ENCODE peak calls at places on chromosomes 11 and 22, in ten cellular contexts. One of them, this sample, is unnamed.

GRCh38 chr11:13120691-13121090 is 111.6 kb downstream of the RASSF10 start:
- DNase-seq in cardiac muscle cell: peak; percentile 54
- DNase-seq in HCT116: no peak
- DNase-seq in MM.1S: no peak
- DNase-seq in sigmoid colon: no peak
- DNase-seq in K562: no peak
- DNase-seq in CD8-positive, alpha-beta memory T cell: no peak
- DNase-seq in effector memory CD4-positive, alpha-beta T cell: no peak
- DNase-seq in RWPE2: no peak
- DNase-seq in thoracic aorta: no peak
- DNase-seq in this sample: no peak

GRCh38 chr22:28917747-28918543 is 34.6 kb downstream of the ZNRF3 start:
- DNase-seq in K562: no peak
- DNase-seq in CD8-positive, alpha-beta memory T cell: no peak
- DNase-seq in sigmoid colon: peak; percentile 67
- DNase-seq in HCT116: peak; percentile 74
- DNase-seq in RWPE2: no peak
- DNase-seq in MM.1S: no peak
- DNase-seq in thoracic aorta: no peak
- DNase-seq in cardiac muscle cell: peak; percentile 50
- DNase-seq in effector memory CD4-positive, alpha-beta T cell: no peak
- DNase-seq in this sample: peak; percentile 32

GRCh38 chr11:27239305-27239942 is 123.6 kb downstream of the CCDC34 start:
- DNase-seq in K562: no peak
- DNase-seq in cardiac muscle cell: no peak
- DNase-seq in HCT116: no peak
- DNase-seq in sigmoid colon: no peak
- DNase-seq in thoracic aorta: no peak
- DNase-seq in effector memory CD4-positive, alpha-beta T cell: no peak
- DNase-seq in RWPE2: no peak
- DNase-seq in CD8-positive, alpha-beta memory T cell: no peak
- DNase-seq in MM.1S: no peak
- DNase-seq in this sample: no peak

GRCh38 chr11:71355266-71355665 is 92.9 kb downstream of the DHCR7 start:
- DNase-seq in CD8-positive, alpha-beta memory T cell: no peak
- DNase-seq in cardiac muscle cell: peak; percentile 18
- DNase-seq in thoracic aorta: no peak
- DNase-seq in HCT116: no peak
- DNase-seq in K562: no peak
- DNase-seq in effector memory CD4-positive, alpha-beta T cell: no peak
- DNase-seq in MM.1S: no peak
- DNase-seq in RWPE2: no peak
- DNase-seq in sigmoid colon: no peak
- DNase-seq in this sample: no peak

GRCh38 chr22:45290410-45290936 is 5.7 kb downstream of the UPK3A start:
- DNase-seq in effector memory CD4-positive, alpha-beta T cell: no peak
- DNase-seq in CD8-positive, alpha-beta memory T cell: no peak
- DNase-seq in RWPE2: no peak
- DNase-seq in K562: no peak
- DNase-seq in MM.1S: no peak
- DNase-seq in thoracic aorta: no peak
- DNase-seq in HCT116: peak; percentile 64
- DNase-seq in cardiac muscle cell: peak; percentile 35
- DNase-seq in sigmoid colon: no peak
- DNase-seq in this sample: peak; percentile 38

GRCh38 chr11:74559934-74560309 is 32.5 kb upstream of the POLD3 start:
- DNase-seq in CD8-positive, alpha-beta memory T cell: no peak
- DNase-seq in sigmoid colon: no peak
- DNase-seq in thoracic aorta: no peak
- DNase-seq in RWPE2: no peak
- DNase-seq in MM.1S: no peak
- DNase-seq in effector memory CD4-positive, alpha-beta T cell: no peak
- DNase-seq in cardiac muscle cell: no peak
- DNase-seq in K562: no peak
- DNase-seq in HCT116: no peak
- DNase-seq in this sample: no peak

GRCh38 chr22:18057568-18058209 is 20.1 kb upstream of the PEX26 start:
- DNase-seq in CD8-positive, alpha-beta memory T cell: no peak
- DNase-seq in sigmoid colon: peak; percentile 98
- DNase-seq in thoracic aorta: peak; percentile 84
- DNase-seq in MM.1S: peak; percentile 57
- DNase-seq in HCT116: peak; percentile 61
- DNase-seq in K562: peak; percentile 34
- DNase-seq in cardiac muscle cell: peak; percentile 98
- DNase-seq in effector memory CD4-positive, alpha-beta T cell: no peak
- DNase-seq in RWPE2: peak; percentile 83
- DNase-seq in this sample: peak; percentile 74

GRCh38 chr11:3949132-3949531 is 93.7 kb downstream of the STIM1 start:
- DNase-seq in MM.1S: peak; percentile 87
- DNase-seq in effector memory CD4-positive, alpha-beta T cell: no peak
- DNase-seq in cardiac muscle cell: no peak
- DNase-seq in RWPE2: no peak
- DNase-seq in K562: no peak
- DNase-seq in sigmoid colon: no peak
- DNase-seq in CD8-positive, alpha-beta memory T cell: peak; percentile 42
- DNase-seq in thoracic aorta: no peak
- DNase-seq in HCT116: no peak
- DNase-seq in this sample: peak; percentile 33

GRCh38 chr22:22520667-22521602 is 865 bp upstream of the ZNF280A start:
- DNase-seq in RWPE2: no peak
- DNase-seq in effector memory CD4-positive, alpha-beta T cell: no peak
- DNase-seq in MM.1S: peak; percentile 17
- DNase-seq in CD8-positive, alpha-beta memory T cell: no peak
- DNase-seq in cardiac muscle cell: peak; percentile 18
- DNase-seq in HCT116: no peak
- DNase-seq in thoracic aorta: no peak
- DNase-seq in sigmoid colon: no peak
- DNase-seq in K562: peak; percentile 85
- DNase-seq in this sample: no peak
- H3K27me3 ChIP-seq in RWPE2: no peaks in the 10 kb centered on the region
- H3K27me3 ChIP-seq in effector memory CD4-positive, alpha-beta T cell: no peaks in the 10 kb centered on the region
- H3K27me3 ChIP-seq in MM.1S: no peaks in the 10 kb centered on the region
- H3K27me3 ChIP-seq in CD8-positive, alpha-beta memory T cell: no peaks in the 10 kb centered on the region
- H3K27me3 ChIP-seq in cardiac muscle cell: no peaks in the 10 kb centered on the region
- H3K27me3 ChIP-seq in HCT116: no peaks in the 10 kb centered on the region
- H3K27me3 ChIP-seq in thoracic aorta: no peaks in the 10 kb centered on the region
- H3K27me3 ChIP-seq in sigmoid colon: no peaks in the 10 kb centered on the region
- H3K27me3 ChIP-seq in K562: no peaks in the 10 kb centered on the region
- H3K27me3 ChIP-seq in this sample: peaks cover 17% of the 10 kb centered on the region

DNA sequence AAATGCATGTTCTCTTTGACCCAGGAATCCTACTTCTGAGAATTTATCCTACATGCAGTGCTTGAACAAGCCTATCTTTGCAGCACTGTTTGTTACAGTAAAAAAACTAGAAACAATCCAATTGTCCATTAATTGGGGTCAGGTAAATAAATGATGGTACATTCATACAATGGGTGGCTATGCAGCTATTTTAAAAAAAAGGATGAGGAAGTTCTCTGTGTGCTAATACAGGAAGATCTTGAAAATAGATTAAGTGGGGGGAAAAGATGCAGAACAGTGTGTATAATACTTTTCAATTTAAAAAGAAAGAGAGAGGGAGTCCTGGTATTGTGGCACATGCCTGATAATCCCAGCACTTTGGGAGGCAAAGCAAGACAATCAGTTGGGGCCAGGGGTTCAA is 9.5 kb upstream of the CREB3L1 start:
- DNase-seq in CD8-positive, alpha-beta memory T cell: no peak
- DNase-seq in K562: no peak
- DNase-seq in effector memory CD4-positive, alpha-beta T cell: no peak
- DNase-seq in MM.1S: no peak
- DNase-seq in thoracic aorta: no peak
- DNase-seq in cardiac muscle cell: no peak
- DNase-seq in RWPE2: no peak
- DNase-seq in sigmoid colon: no peak
- DNase-seq in HCT116: no peak
- DNase-seq in this sample: no peak
- H3K4me1 ChIP-seq in CD8-positive, alpha-beta memory T cell: no peaks in the 10 kb centered on the region
- H3K4me1 ChIP-seq in K562: peaks cover 15% of the 10 kb centered on the region
- H3K4me1 ChIP-seq in effector memory CD4-positive, alpha-beta T cell: no peaks in the 10 kb centered on the region
- H3K4me1 ChIP-seq in MM.1S: no peaks in the 10 kb centered on the region
- H3K4me1 ChIP-seq in thoracic aorta: peaks cover 4% of the 10 kb centered on the region
- H3K4me1 ChIP-seq in cardiac muscle cell: peaks cover 18% of the 10 kb centered on the region
- H3K4me1 ChIP-seq in RWPE2: peaks cover 5% of the 10 kb centered on the region
- H3K4me1 ChIP-seq in sigmoid colon: peaks cover 16% of the 10 kb centered on the region
- H3K4me1 ChIP-seq in HCT116: peaks cover 4% of the 10 kb centered on the region
- H3K4me1 ChIP-seq in this sample: peaks cover 14% of the 10 kb centered on the region

GRCh38 chr11:73221451-73221850 is 3.4 kb downstream of the P2RY2 start:
- DNase-seq in HCT116: no peak
- DNase-seq in RWPE2: peak; percentile 45
- DNase-seq in cardiac muscle cell: no peak
- DNase-seq in effector memory CD4-positive, alpha-beta T cell: no peak
- DNase-seq in sigmoid colon: peak; percentile 38
- DNase-seq in thoracic aorta: no peak
- DNase-seq in MM.1S: no peak
- DNase-seq in K562: no peak
- DNase-seq in CD8-positive, alpha-beta memory T cell: no peak
- DNase-seq in this sample: no peak
- H3K4me3 ChIP-seq in HCT116: no peak overlapping the region
- H3K4me3 ChIP-seq in RWPE2: no peak overlapping the region
- H3K4me3 ChIP-seq in cardiac muscle cell: no peak overlapping the region
- H3K4me3 ChIP-seq in effector memory CD4-positive, alpha-beta T cell: no peak overlapping the region
- H3K4me3 ChIP-seq in sigmoid colon: no peak overlapping the region
- H3K4me3 ChIP-seq in thoracic aorta: no peak overlapping the region
- H3K4me3 ChIP-seq in MM.1S: no peak overlapping the region
- H3K4me3 ChIP-seq in K562: no peak overlapping the region
- H3K4me3 ChIP-seq in CD8-positive, alpha-beta memory T cell: no peak overlapping the region
- H3K4me3 ChIP-seq in this sample: no peak overlapping the region

DNA sequence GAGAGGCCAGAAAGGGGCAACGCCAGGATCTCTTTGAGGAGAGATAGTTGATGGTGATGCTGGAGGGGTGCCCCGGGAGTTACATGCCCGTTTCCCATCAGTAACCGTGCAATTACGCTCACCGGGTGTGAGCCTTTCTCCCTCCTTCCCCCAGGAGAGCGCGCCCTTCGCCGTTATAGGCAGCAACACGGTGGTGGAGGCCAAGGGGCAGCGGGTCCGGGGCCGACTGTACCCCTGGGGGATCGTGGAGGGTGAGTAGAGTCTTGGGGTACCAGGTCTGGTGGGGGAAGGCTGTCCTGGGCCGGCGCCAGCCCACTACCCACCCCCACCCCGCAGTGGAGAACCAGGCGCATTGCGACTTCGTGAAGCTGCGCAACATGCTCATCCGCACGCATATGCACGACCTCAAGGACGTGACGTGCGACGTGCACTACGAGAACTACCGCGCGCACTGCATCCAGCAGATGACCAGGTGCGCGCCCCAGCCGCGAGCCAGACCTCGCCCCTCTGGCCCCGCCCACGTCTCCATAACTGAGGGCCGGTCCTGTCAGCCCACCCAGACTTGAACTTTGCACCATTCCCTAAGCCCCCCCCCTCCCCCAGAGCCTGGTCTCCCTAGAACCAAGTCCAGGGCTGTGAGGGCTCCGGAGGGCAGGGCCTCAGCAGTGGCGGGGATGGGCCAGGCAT is 1.7 kb upstream of the GP1BB start:
- DNase-seq in sigmoid colon: no peak
- DNase-seq in CD8-positive, alpha-beta memory T cell: no peak
- DNase-seq in K562: no peak
- DNase-seq in MM.1S: no peak
- DNase-seq in HCT116: no peak
- DNase-seq in cardiac muscle cell: no peak
- DNase-seq in RWPE2: no peak
- DNase-seq in effector memory CD4-positive, alpha-beta T cell: no peak
- DNase-seq in thoracic aorta: no peak
- DNase-seq in this sample: no peak
- H3K27me3 ChIP-seq in sigmoid colon: peaks cover 14% of the 10 kb centered on the region
- H3K27me3 ChIP-seq in CD8-positive, alpha-beta memory T cell: peaks cover 10% of the 10 kb centered on the region
- H3K27me3 ChIP-seq in K562: no peaks in the 10 kb centered on the region
- H3K27me3 ChIP-seq in MM.1S: peaks cover 69% of the 10 kb centered on the region
- H3K27me3 ChIP-seq in HCT116: no peaks in the 10 kb centered on the region
- H3K27me3 ChIP-seq in cardiac muscle cell: peaks cover 58% of the 10 kb centered on the region
- H3K27me3 ChIP-seq in RWPE2: peaks cover 20% of the 10 kb centered on the region
- H3K27me3 ChIP-seq in effector memory CD4-positive, alpha-beta T cell: peaks cover 30% of the 10 kb centered on the region
- H3K27me3 ChIP-seq in thoracic aorta: no peaks in the 10 kb centered on the region
- H3K27me3 ChIP-seq in this sample: peaks cover 83% of the 10 kb centered on the region

DNA sequence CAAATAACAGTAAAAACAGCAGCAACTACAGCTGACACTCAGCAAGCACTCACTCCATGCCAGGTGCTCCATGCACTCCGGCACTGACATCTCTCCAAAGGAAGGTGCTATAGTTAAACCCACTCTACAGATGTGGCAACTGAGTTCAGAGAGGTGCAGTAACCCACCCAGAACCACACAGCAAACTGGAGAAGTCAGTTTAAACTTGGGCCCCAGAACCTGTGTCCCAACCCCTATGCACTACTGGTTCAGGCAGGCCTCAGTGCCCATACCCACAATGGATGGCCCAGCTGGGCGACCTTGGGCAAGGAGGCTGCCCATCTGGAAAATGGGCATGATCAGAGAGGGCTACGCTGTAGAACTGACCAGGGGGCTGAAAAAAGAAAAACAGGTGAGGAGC is 26.4 kb upstream of the TCF20 start:
- DNase-seq in HCT116: no peak
- DNase-seq in effector memory CD4-positive, alpha-beta T cell: no peak
- DNase-seq in thoracic aorta: no peak
- DNase-seq in cardiac muscle cell: no peak
- DNase-seq in sigmoid colon: no peak
- DNase-seq in CD8-positive, alpha-beta memory T cell: no peak
- DNase-seq in K562: no peak
- DNase-seq in RWPE2: no peak
- DNase-seq in MM.1S: no peak
- DNase-seq in this sample: no peak
- H3K4me1 ChIP-seq in HCT116: peaks cover 6% of the 10 kb centered on the region
- H3K4me1 ChIP-seq in effector memory CD4-positive, alpha-beta T cell: peaks cover 65% of the 10 kb centered on the region
- H3K4me1 ChIP-seq in thoracic aorta: peaks cover 2% of the 10 kb centered on the region
- H3K4me1 ChIP-seq in cardiac muscle cell: peaks cover 17% of the 10 kb centered on the region
- H3K4me1 ChIP-seq in sigmoid colon: peaks cover 18% of the 10 kb centered on the region
- H3K4me1 ChIP-seq in CD8-positive, alpha-beta memory T cell: peaks cover 68% of the 10 kb centered on the region
- H3K4me1 ChIP-seq in K562: peaks cover 54% of the 10 kb centered on the region
- H3K4me1 ChIP-seq in RWPE2: peaks cover 14% of the 10 kb centered on the region
- H3K4me1 ChIP-seq in MM.1S: no peaks in the 10 kb centered on the region
- H3K4me1 ChIP-seq in this sample: peaks cover 22% of the 10 kb centered on the region

GRCh38 chr22:41368543-41368817 is 13.3 kb upstream of the TEF start:
- DNase-seq in sigmoid colon: no peak
- DNase-seq in thoracic aorta: no peak
- DNase-seq in CD8-positive, alpha-beta memory T cell: no peak
- DNase-seq in cardiac muscle cell: no peak
- DNase-seq in K562: no peak
- DNase-seq in HCT116: no peak
- DNase-seq in effector memory CD4-positive, alpha-beta T cell: no peak
- DNase-seq in RWPE2: no peak
- DNase-seq in MM.1S: no peak
- DNase-seq in this sample: no peak
- H3K4me3 ChIP-seq in sigmoid colon: peak overlapping the region; percentile 57
- H3K4me3 ChIP-seq in thoracic aorta: peak overlapping the region; percentile 75
- H3K4me3 ChIP-seq in CD8-positive, alpha-beta memory T cell: no peak overlapping the region
- H3K4me3 ChIP-seq in cardiac muscle cell: no peak overlapping the region
- H3K4me3 ChIP-seq in K562: no peak overlapping the region
- H3K4me3 ChIP-seq in HCT116: no peak overlapping the region
- H3K4me3 ChIP-seq in effector memory CD4-positive, alpha-beta T cell: no peak overlapping the region
- H3K4me3 ChIP-seq in RWPE2: no peak overlapping the region
- H3K4me3 ChIP-seq in MM.1S: no peak overlapping the region
- H3K4me3 ChIP-seq in this sample: peak overlapping the region; percentile 13

GRCh38 chr22:37443086-37443485 is 15.8 kb upstream of the ELFN2 start:
- DNase-seq in cardiac muscle cell: no peak
- DNase-seq in sigmoid colon: no peak
- DNase-seq in CD8-positive, alpha-beta memory T cell: no peak
- DNase-seq in thoracic aorta: no peak
- DNase-seq in K562: no peak
- DNase-seq in RWPE2: no peak
- DNase-seq in HCT116: no peak
- DNase-seq in effector memory CD4-positive, alpha-beta T cell: no peak
- DNase-seq in MM.1S: no peak
- DNase-seq in this sample: no peak
- H3K27me3 ChIP-seq in cardiac muscle cell: no peaks in the 10 kb centered on the region
- H3K27me3 ChIP-seq in sigmoid colon: peaks cover 10% of the 10 kb centered on the region
- H3K27me3 ChIP-seq in CD8-positive, alpha-beta memory T cell: no peaks in the 10 kb centered on the region
- H3K27me3 ChIP-seq in thoracic aorta: no peaks in the 10 kb centered on the region
- H3K27me3 ChIP-seq in K562: no peaks in the 10 kb centered on the region
- H3K27me3 ChIP-seq in RWPE2: no peaks in the 10 kb centered on the region
- H3K27me3 ChIP-seq in HCT116: no peaks in the 10 kb centered on the region
- H3K27me3 ChIP-seq in effector memory CD4-positive, alpha-beta T cell: no peaks in the 10 kb centered on the region
- H3K27me3 ChIP-seq in MM.1S: peaks cover 88% of the 10 kb centered on the region
- H3K27me3 ChIP-seq in this sample: peaks cover 51% of the 10 kb centered on the region

This sample was measured in transverse colon.